ENCODE peak calls at places on chromosomes 4 and X, in eight cellular contexts. K is AG08396; M is KG1; H is hypothalamus; G is naive thymus-derived CD8-positive, alpha-beta T cell; W is fibroblast of pulmonary artery; B is EL; S is T-helper 2 cell. C is an unnamed sample.

GRCh38 chrX:45006002-45006800 is 133.2 kb downstream of the KDM6A start:
- DNase-seq in K (no peak), S (no peak), G (no peak), W (peak), H (no peak), B (peak), M (no peak), C (no peak)

GRCh38 chr4:110955748-110956147 is 332.9 kb upstream of the PITX2 start:
- DNase-seq in H (no peak), W (no peak), B (no peak), S (no peak), K (no peak), G (no peak), M (no peak), C (no peak)

GRCh38 chrX:115895678-115896329 is 274.7 kb upstream of the AGTR2 start:
- DNase-seq in H (no peak), B (no peak), G (no peak), S (no peak), M (no peak), W (no peak), K (no peak), C (no peak)

GRCh38 chr4:123298798-123299197 is 97.8 kb upstream of the SPRY1 start:
- DNase-seq in S (no peak), W (no peak), B (peak), H (no peak), K (no peak), G (no peak), M (no peak), C (no peak)

GRCh38 chrX:111483140-111483539 is 28.3 kb upstream of the SERTM2 start:
- DNase-seq in M (no peak), W (no peak), S (no peak), H (no peak), B (no peak), G (no peak), K (no peak), C (no peak)

GRCh38 chr4:139440971-139441370 is 12.9 kb upstream of the RAB33B start:
- DNase-seq in W (no peak), K (no peak), M (no peak), S (no peak), H (no peak), G (no peak), B (peak), C (no peak)

GRCh38 chr4:106628616-106629606 is 260.3 kb upstream of the GIMD1 start:
- DNase-seq in G (no peak), K (no peak), W (no peak), S (no peak), H (no peak), M (no peak), B (peak), C (no peak)

GRCh38 chrX:21408324-21408723 is 34.1 kb downstream of the CNKSR2 start:
- DNase-seq in H (no peak), K (no peak), W (no peak), S (no peak), G (no peak), M (no peak), B (no peak), C (no peak)

GRCh38 chr4:171812377-171813194 is 618 bp upstream of the GALNTL6 start:
- DNase-seq in K (no peak), W (no peak), M (no peak), G (no peak), S (no peak), H (peak), B (no peak), C (no peak)

GRCh38 chrX:49995021-49995731 is 72.8 kb downstream of the CLCN5 start:
- DNase-seq in G (no peak), M (no peak), S (no peak), K (peak), H (no peak), B (peak), W (peak), C (no peak)

GRCh38 chr4:128354205-128354821 is 66.7 kb upstream of the PGRMC2 start:
- DNase-seq in G (no peak), K (peak), B (peak), H (no peak), M (no peak), S (no peak), W (peak), C (no peak)

GRCh38 chrX:57583477-57583876 is 8.3 kb upstream of the ZXDB start:
- DNase-seq in S (no peak), B (no peak), M (no peak), G (no peak), W (no peak), K (no peak), H (no peak), C (no peak)

GRCh38 chrX:39946822-39947221 is 150.9 kb downstream of the BCOR start:
- DNase-seq in H (no peak), W (peak), G (no peak), B (peak), S (no peak), K (peak), M (no peak), C (no peak)

GRCh38 chrX:153600032-153600373 is 1.1 kb upstream of the CCNQ start:
- DNase-seq in B (peak), H (no peak), G (no peak), S (no peak), K (no peak), W (peak), M (no peak), C (no peak)

GRCh38 chr4:54941994-54942552 is 183.3 kb downstream of the KDR start:
- DNase-seq in G (peak), K (no peak), B (no peak), W (peak), M (peak), S (no peak), H (peak), C (peak)

GRCh38 chrX:11137543-11138139 is 26.5 kb downstream of the HCCS start:
- DNase-seq in W (peak), S (no peak), M (peak), H (no peak), B (peak), K (peak), G (no peak), C (no peak)

GRCh38 chr4:848307-848691 is 22.4 kb upstream of the CPLX1 start:
- DNase-seq in S (no peak), K (no peak), B (no peak), G (no peak), H (no peak), M (no peak), W (no peak), C (no peak)

GRCh38 chrX:124736553-124737240 is 390.3 kb downstream of the SH2D1A start:
- DNase-seq in H (no peak), M (no peak), G (peak), K (no peak), S (peak), W (no peak), B (no peak), C (peak)

GRCh38 chr4:152399246-152399645 is 136.6 kb downstream of the FBXW7 start:
- DNase-seq in H (no peak), K (no peak), M (peak), W (no peak), S (no peak), B (no peak), G (no peak), C (no peak)

GRCh38 chrX:27918799-27919198 is 62.5 kb downstream of the DCAF8L1 start:
- DNase-seq in K (no peak), S (no peak), M (no peak), H (no peak), G (no peak), B (no peak), W (peak), C (no peak)

GRCh38 chrX:11261260-11261659 is 32.0 kb upstream of the AMELX start:
- DNase-seq in M (no peak), B (peak), K (peak), G (no peak), W (peak), H (no peak), S (no peak), C (no peak)

GRCh38 chr4:167234388-167234881 is at the start of gene SPOCK3:
- DNase-seq in W (peak), H (peak), G (no peak), K (peak), S (no peak), B (peak), M (no peak), C (no peak)

GRCh38 chr4:114396808-114397207 is 201.8 kb upstream of the UGT8 start:
- DNase-seq in S (no peak), W (no peak), K (no peak), B (no peak), G (no peak), M (no peak), H (no peak), C (no peak)

GRCh38 chr4:139711461-139711860 is 45.8 kb downstream of the MGST2 start:
- DNase-seq in B (peak), W (peak), M (no peak), G (no peak), K (no peak), S (no peak), H (no peak), C (no peak)

GRCh38 chrX:13078739-13079444 is 34.5 kb upstream of the FAM9C start:
- DNase-seq in H (no peak), S (no peak), K (peak), B (peak), G (no peak), M (no peak), W (peak), C (no peak)

GRCh38 chr4:177033130-177033529 is 240.4 kb upstream of the VEGFC start:
- DNase-seq in S (no peak), M (no peak), H (no peak), W (no peak), B (no peak), K (no peak), G (no peak), C (no peak)

GRCh38 chr4:174066806-174067205 is 216.7 kb downstream of the FBXO8 start:
- DNase-seq in W (no peak), G (no peak), K (no peak), B (no peak), H (no peak), S (no peak), M (no peak), C (no peak)